ENCODE peak calls at places on chromosomes 11 and 22, in seven cellular contexts. One of them, this sample, is unnamed. For H3K4me1, the result is how much of the 10 kb centered on the place peaks cover.

GRCh38 chr22:38129021-38129420 is 18.5 kb upstream of the BAIAP2L2 start:
- DNase-seq in body of pancreas: no peak
- DNase-seq in stomach: no peak
- DNase-seq in A549: no peak
- DNase-seq in esophagus squamous epithelium: no peak
- DNase-seq in sigmoid colon: no peak
- DNase-seq in uterus: no peak
- DNase-seq in this sample: no peak

GRCh38 chr11:114180301-114181055 is 115.7 kb upstream of the NNMT start:
- DNase-seq in sigmoid colon: no peak
- DNase-seq in uterus: peak
- DNase-seq in stomach: peak
- DNase-seq in A549: peak
- DNase-seq in body of pancreas: peak
- DNase-seq in esophagus squamous epithelium: no peak
- DNase-seq in this sample: no peak

GRCh38 chr11:73361953-73362776 is 14.0 kb upstream of the RELT start:
- DNase-seq in esophagus squamous epithelium: no peak
- DNase-seq in sigmoid colon: no peak
- DNase-seq in A549: no peak
- DNase-seq in stomach: no peak
- DNase-seq in uterus: no peak
- DNase-seq in body of pancreas: no peak
- DNase-seq in this sample: no peak

GRCh38 chr11:120682866-120683265 is 171.3 kb downstream of the GRIK4 start:
- DNase-seq in uterus: no peak
- DNase-seq in body of pancreas: no peak
- DNase-seq in esophagus squamous epithelium: no peak
- DNase-seq in stomach: no peak
- DNase-seq in sigmoid colon: no peak
- DNase-seq in A549: no peak
- DNase-seq in this sample: no peak

GRCh38 chr22:38262051-38262795 is 10.6 kb downstream of the TMEM184B start:
- DNase-seq in body of pancreas: peak
- DNase-seq in sigmoid colon: peak
- DNase-seq in esophagus squamous epithelium: no peak
- DNase-seq in A549: no peak
- DNase-seq in stomach: peak
- DNase-seq in uterus: peak
- DNase-seq in this sample: peak

GRCh38 chr11:1310772-1311468 is 1.5 kb upstream of the TOLLIP start:
- DNase-seq in uterus: no peak
- DNase-seq in sigmoid colon: no peak
- DNase-seq in stomach: no peak
- DNase-seq in A549: no peak
- DNase-seq in body of pancreas: no peak
- DNase-seq in esophagus squamous epithelium: no peak
- DNase-seq in this sample: no peak

GRCh38 chr11:122045181-122045586 is 70.8 kb downstream of the BLID start:
- DNase-seq in uterus: no peak
- DNase-seq in sigmoid colon: no peak
- DNase-seq in stomach: no peak
- DNase-seq in body of pancreas: no peak
- DNase-seq in esophagus squamous epithelium: no peak
- DNase-seq in A549: peak
- DNase-seq in this sample: no peak

GRCh38 chr22:27835446-27835845 is 33.9 kb upstream of the MN1 start:
- DNase-seq in uterus: no peak
- DNase-seq in stomach: no peak
- DNase-seq in body of pancreas: no peak
- DNase-seq in esophagus squamous epithelium: no peak
- DNase-seq in A549: no peak
- DNase-seq in sigmoid colon: peak
- DNase-seq in this sample: no peak

GRCh38 chr11:75199412-75199955 is 41.1 kb upstream of the TPBGL start:
- DNase-seq in stomach: no peak
- DNase-seq in A549: no peak
- DNase-seq in sigmoid colon: peak
- DNase-seq in uterus: no peak
- DNase-seq in esophagus squamous epithelium: no peak
- DNase-seq in body of pancreas: no peak
- DNase-seq in this sample: no peak

GRCh38 chr22:31945478-31945815 is 1.1 kb downstream of the YWHAH start:
- DNase-seq in sigmoid colon: no peak
- DNase-seq in esophagus squamous epithelium: no peak
- DNase-seq in uterus: no peak
- DNase-seq in stomach: no peak
- DNase-seq in A549: no peak
- DNase-seq in body of pancreas: peak
- DNase-seq in this sample: no peak

GRCh38 chr22:22897036-22897435 is 9.4 kb downstream of the IGLL5 start:
- DNase-seq in sigmoid colon: peak
- DNase-seq in A549: no peak
- DNase-seq in body of pancreas: no peak
- DNase-seq in stomach: no peak
- DNase-seq in esophagus squamous epithelium: no peak
- DNase-seq in uterus: no peak
- DNase-seq in this sample: peak

GRCh38 chr11:47533690-47534135 is 19.2 kb downstream of the CELF1 start:
- DNase-seq in body of pancreas: no peak
- DNase-seq in sigmoid colon: no peak
- DNase-seq in esophagus squamous epithelium: no peak
- DNase-seq in stomach: no peak
- DNase-seq in uterus: no peak
- DNase-seq in A549: no peak
- DNase-seq in this sample: no peak

GRCh38 chr11:31397239-31397834 is 27.7 kb downstream of the DNAJC24 start:
- DNase-seq in stomach: no peak
- DNase-seq in A549: peak
- DNase-seq in sigmoid colon: no peak
- DNase-seq in uterus: no peak
- DNase-seq in esophagus squamous epithelium: no peak
- DNase-seq in body of pancreas: no peak
- DNase-seq in this sample: no peak

GRCh38 chr11:95375881-95376280 is 144.9 kb upstream of the SESN3 start:
- DNase-seq in body of pancreas: no peak
- DNase-seq in sigmoid colon: no peak
- DNase-seq in stomach: no peak
- DNase-seq in uterus: no peak
- DNase-seq in esophagus squamous epithelium: no peak
- DNase-seq in A549: no peak
- DNase-seq in this sample: no peak

GRCh38 chr22:47716890-47717615 is 954.6 kb downstream of the TBC1D22A start:
- DNase-seq in esophagus squamous epithelium: no peak
- DNase-seq in sigmoid colon: no peak
- DNase-seq in body of pancreas: no peak
- DNase-seq in A549: no peak
- DNase-seq in uterus: no peak
- DNase-seq in stomach: no peak
- DNase-seq in this sample: no peak

GRCh38 chr11:79414644-79415317 is 26.0 kb downstream of the TENM4 start:
- DNase-seq in esophagus squamous epithelium: no peak
- DNase-seq in sigmoid colon: no peak
- DNase-seq in uterus: no peak
- DNase-seq in A549: no peak
- DNase-seq in stomach: no peak
- DNase-seq in body of pancreas: peak
- DNase-seq in this sample: no peak

GRCh38 chr22:22386602-22387385 is 121.7 kb downstream of the ZNF280B start:
- DNase-seq in uterus: no peak
- DNase-seq in A549: no peak
- DNase-seq in body of pancreas: no peak
- DNase-seq in esophagus squamous epithelium: no peak
- DNase-seq in stomach: no peak
- DNase-seq in sigmoid colon: no peak
- DNase-seq in this sample: no peak

GRCh38 chr22:41856484-41856883 is 23.6 kb downstream of the SREBF2 start:
- DNase-seq in A549: no peak
- DNase-seq in body of pancreas: no peak
- DNase-seq in sigmoid colon: no peak
- DNase-seq in uterus: no peak
- DNase-seq in stomach: no peak
- DNase-seq in esophagus squamous epithelium: no peak
- DNase-seq in this sample: no peak

GRCh38 chr22:41862160-41862529 is 29.2 kb downstream of the SREBF2 start:
- DNase-seq in stomach: no peak
- DNase-seq in sigmoid colon: no peak
- DNase-seq in body of pancreas: no peak
- DNase-seq in esophagus squamous epithelium: no peak
- DNase-seq in A549: no peak
- DNase-seq in uterus: no peak
- DNase-seq in this sample: no peak

GRCh38 chr22:41862530-41863266 is 29.8 kb downstream of the SREBF2 start:
- DNase-seq in A549: no peak
- DNase-seq in sigmoid colon: no peak
- DNase-seq in uterus: no peak
- DNase-seq in stomach: no peak
- DNase-seq in esophagus squamous epithelium: no peak
- DNase-seq in body of pancreas: no peak
- DNase-seq in this sample: no peak

GRCh38 chr22:41857860-41858199 is 24.9 kb downstream of the SREBF2 start:
- DNase-seq in stomach: no peak
- DNase-seq in sigmoid colon: no peak
- DNase-seq in esophagus squamous epithelium: no peak
- DNase-seq in body of pancreas: no peak
- DNase-seq in A549: no peak
- DNase-seq in uterus: no peak
- DNase-seq in this sample: no peak

DNA sequence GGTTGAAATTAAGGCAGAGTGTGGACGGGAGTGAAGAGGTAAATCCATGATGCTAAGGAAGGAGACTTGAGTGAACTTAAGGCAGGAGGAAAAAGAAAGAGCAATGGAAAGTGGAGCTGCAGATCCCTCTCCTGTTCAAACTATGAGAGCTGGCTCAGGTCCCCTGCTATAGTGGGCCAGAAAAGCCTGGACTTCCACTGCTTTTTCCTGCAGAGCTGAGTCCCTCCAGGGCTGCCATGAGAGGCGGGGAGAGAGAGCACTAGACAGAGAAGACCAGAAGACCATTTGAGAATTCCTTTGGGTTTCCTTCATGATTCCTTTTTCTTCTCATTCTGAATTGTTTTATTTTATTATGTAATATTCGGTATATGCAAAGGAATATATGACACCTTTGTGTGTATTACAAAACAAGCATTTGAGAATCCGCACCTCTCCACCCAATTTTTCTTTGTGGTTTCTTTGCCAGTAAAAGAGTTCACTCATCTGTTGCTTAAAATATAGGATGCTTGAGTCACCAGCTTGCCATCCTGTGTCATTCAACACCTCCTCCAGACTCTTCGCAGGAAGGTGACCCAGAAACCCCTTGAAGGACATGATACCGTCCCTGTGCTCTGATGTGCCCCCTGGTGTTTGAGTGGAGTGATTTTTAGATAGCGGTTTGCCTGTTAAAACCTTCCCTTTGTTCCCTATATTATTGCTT is 24.4 kb downstream of the SREBF2 start:
- DNase-seq in uterus: peak
- DNase-seq in sigmoid colon: no peak
- DNase-seq in A549: peak
- DNase-seq in stomach: peak
- DNase-seq in esophagus squamous epithelium: no peak
- DNase-seq in body of pancreas: peak
- DNase-seq in this sample: no peak
- H3K4me1 ChIP-seq in uterus: under half
- H3K4me1 ChIP-seq in sigmoid colon: under half
- H3K4me1 ChIP-seq in A549: under half
- H3K4me1 ChIP-seq in stomach: under half
- H3K4me1 ChIP-seq in esophagus squamous epithelium: half or more
- H3K4me1 ChIP-seq in body of pancreas: under half
- H3K4me1 ChIP-seq in this sample: under half

DNA sequence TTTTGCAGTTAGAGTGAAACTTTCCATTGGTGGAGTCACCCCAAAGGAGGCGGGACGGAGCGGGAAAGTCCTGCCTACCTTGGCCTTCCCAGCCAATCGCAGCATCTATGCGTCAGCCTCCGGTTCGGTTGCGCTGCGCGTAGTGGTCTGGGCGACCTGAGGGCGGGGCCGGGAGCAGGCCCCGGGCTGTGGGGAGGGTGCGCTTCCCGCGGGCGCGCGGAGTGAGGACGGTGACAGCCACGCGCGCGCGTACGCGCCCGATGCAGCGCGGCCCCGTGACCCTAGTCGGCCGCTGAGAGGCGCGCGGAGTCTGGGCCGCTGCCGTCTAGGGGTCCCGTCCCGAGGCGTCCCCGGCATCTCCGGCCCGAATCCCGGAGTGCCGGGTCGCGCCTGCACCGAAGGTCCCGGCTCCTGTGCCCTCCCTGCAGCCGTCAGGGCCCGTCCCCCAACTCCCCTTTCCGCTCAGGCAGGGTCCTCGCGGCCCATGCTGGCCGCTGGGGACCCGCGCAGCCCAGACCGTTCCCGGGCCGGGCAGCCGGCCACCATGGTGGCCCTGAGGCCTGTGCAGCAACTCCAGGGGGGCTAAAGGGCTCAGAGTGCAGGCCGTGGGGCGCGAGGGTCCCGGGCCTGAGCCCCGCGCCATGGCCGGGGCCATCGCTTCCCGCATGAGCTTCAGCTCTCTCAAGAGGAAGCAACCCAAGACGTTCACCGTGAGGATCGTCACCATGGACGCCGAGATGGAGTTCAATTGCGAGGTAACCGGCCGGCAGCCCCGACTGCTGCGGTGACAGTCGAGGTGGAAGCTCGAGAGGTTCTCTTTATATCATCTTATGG is at the start of gene NF2:
- DNase-seq in stomach: peak
- DNase-seq in esophagus squamous epithelium: peak
- DNase-seq in body of pancreas: peak
- DNase-seq in uterus: peak
- DNase-seq in A549: peak
- DNase-seq in sigmoid colon: peak
- DNase-seq in this sample: peak
- TF ChIP-seq POLR2A in stomach: no peak
- TF ChIP-seq POLR2A in esophagus squamous epithelium: no peak
- TF ChIP-seq POLR2A in body of pancreas: peak
- TF ChIP-seq POLR2A in uterus: peak
- TF ChIP-seq POLR2A in A549: peak
- TF ChIP-seq POLR2A in sigmoid colon: no peak
- TF ChIP-seq POLR2A in this sample: no peak

DNA sequence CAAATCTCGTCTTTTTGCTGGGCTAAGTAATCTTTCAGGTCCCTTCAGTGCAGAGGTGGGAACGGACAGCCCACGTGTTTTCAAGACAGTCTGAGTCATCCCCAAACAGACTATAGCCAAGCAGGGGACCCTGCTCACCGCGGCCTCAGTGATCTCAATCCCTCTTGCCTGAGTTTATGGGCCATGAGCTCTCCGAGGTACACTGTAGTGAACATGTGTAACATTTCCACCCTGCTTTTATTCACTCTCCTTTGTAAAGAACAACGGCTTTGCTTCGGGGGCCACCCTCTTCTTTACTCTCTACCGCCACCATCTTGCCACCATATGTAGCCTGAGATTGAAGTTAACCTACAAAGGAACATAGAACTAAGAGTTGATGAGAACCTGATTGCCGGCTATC is 11.5 kb upstream of the KCTD14 start:
- DNase-seq in A549: no peak
- DNase-seq in esophagus squamous epithelium: no peak
- DNase-seq in uterus: no peak
- DNase-seq in stomach: no peak
- DNase-seq in sigmoid colon: no peak
- DNase-seq in body of pancreas: no peak
- DNase-seq in this sample: no peak
- TF ChIP-seq CTCF in A549: no peak
- TF ChIP-seq CTCF in esophagus squamous epithelium: no peak
- TF ChIP-seq CTCF in uterus: no peak
- TF ChIP-seq CTCF in stomach: no peak
- TF ChIP-seq CTCF in sigmoid colon: no peak
- TF ChIP-seq CTCF in body of pancreas: no peak
- TF ChIP-seq CTCF in this sample: no peak

GRCh38 chr11:36097219-36097650 is 153.4 kb downstream of the LDLRAD3 start:
- DNase-seq in stomach: no peak
- DNase-seq in uterus: no peak
- DNase-seq in A549: no peak
- DNase-seq in body of pancreas: no peak
- DNase-seq in sigmoid colon: no peak
- DNase-seq in esophagus squamous epithelium: no peak
- DNase-seq in this sample: no peak
- H3K4me1 ChIP-seq in stomach: under half
- H3K4me1 ChIP-seq in uterus: under half
- H3K4me1 ChIP-seq in A549: under half
- H3K4me1 ChIP-seq in body of pancreas: under half
- H3K4me1 ChIP-seq in sigmoid colon: under half
- H3K4me1 ChIP-seq in esophagus squamous epithelium: under half
- H3K4me1 ChIP-seq in this sample: under half